ENCODE peak calls at places on chromosomes 16 and 17, in nine cellular contexts. D is stomach, S is gastrocnemius medialis, J is breast epithelium, I is ovary, X is IMR-90, Z is erythroblast, V is esophagus squamous epithelium, A is body of pancreas. B is an unnamed sample.
A peak's percentile ranks its signal among the peaks of the same experiment; 100 is the strongest.

GRCh38 chr17:148757-149156 is 11.4 kb downstream of the SCGB1C2 start:
- DNase-seq in D (no peak), S (no peak), J (peak; percentile 20), I (no peak), X (no peak), Z (no peak), V (no peak), A (peak; percentile 8), B (no peak)

GRCh38 chr17:29032067-29032551 is 10.8 kb upstream of the PIPOX start:
- DNase-seq in D (no peak), S (no peak), J (no peak), I (no peak), X (no peak), Z (no peak), V (no peak), A (no peak), B (no peak)

GRCh38 chr16:24228514-24228913 is 27.6 kb upstream of the CACNG3 start:
- DNase-seq in D (no peak), S (no peak), J (no peak), I (no peak), X (no peak), Z (no peak), V (no peak), A (no peak), B (no peak)

GRCh38 chr16:30896203-30896889 is at the start of gene CTF1:
- DNase-seq in D (peak; percentile 56), S (peak; percentile 48), J (peak; percentile 70), I (peak; percentile 92), X (peak; percentile 89), Z (no peak), V (no peak), A (peak; percentile 56), B (peak; percentile 92)

GRCh38 chr16:30650369-30651123 is at the start of gene PRR14:
- DNase-seq in D (peak; percentile 100), S (peak; percentile 100), J (peak; percentile 100), I (peak; percentile 100), X (peak; percentile 99), Z (peak; percentile 100), V (peak; percentile 95), A (peak; percentile 100), B (peak; percentile 100)

GRCh38 chr17:82323514-82324234 is 6.3 kb upstream of the CD7 start:
- DNase-seq in D (no peak), S (no peak), J (no peak), I (no peak), X (no peak), Z (no peak), V (no peak), A (no peak), B (no peak)

GRCh38 chr17:33140413-33141099 is 148.9 kb downstream of the SPACA3 start:
- DNase-seq in D (no peak), S (no peak), J (no peak), I (no peak), X (no peak), Z (no peak), V (no peak), A (no peak), B (no peak)

GRCh38 chr17:36845916-36846315 is 91.4 kb upstream of the LHX1 start:
- DNase-seq in D (no peak), S (no peak), J (no peak), I (no peak), X (no peak), Z (no peak), V (no peak), A (no peak), B (no peak)

GRCh38 chr17:50765454-50766221 is 1.7 kb downstream of the ANKRD40CL start:
- DNase-seq in D (no peak), S (no peak), J (no peak), I (no peak), X (no peak), Z (no peak), V (no peak), A (no peak), B (no peak)

GRCh38 chr17:15298176-15298575 is 33.0 kb upstream of the PMP22 start:
- DNase-seq in D (no peak), S (no peak), J (no peak), I (no peak), X (peak; percentile 70), Z (no peak), V (no peak), A (no peak), B (no peak)

GRCh38 chr16:51267676-51268075 is 116.6 kb upstream of the SALL1 start:
- DNase-seq in D (no peak), S (no peak), J (no peak), I (no peak), X (no peak), Z (no peak), V (no peak), A (no peak), B (no peak)

GRCh38 chr16:56869513-56870270 is 4.7 kb downstream of the SLC12A3 start:
- DNase-seq in D (no peak), S (no peak), J (no peak), I (no peak), X (no peak), Z (peak; percentile 58), V (no peak), A (no peak), B (no peak)

GRCh38 chr17:38844261-38844757 is 9.2 kb downstream of the RPL23 start:
- DNase-seq in D (peak; percentile 35), S (no peak), J (peak; percentile 65), I (no peak), X (no peak), Z (no peak), V (no peak), A (peak; percentile 61), B (no peak)

GRCh38 chr17:38848939-38849563 is 4.5 kb downstream of the RPL23 start:
- DNase-seq in D (no peak), S (no peak), J (no peak), I (no peak), X (no peak), Z (no peak), V (no peak), A (no peak), B (no peak)

GRCh38 chr17:38850374-38850773 is 3.1 kb downstream of the RPL23 start:
- DNase-seq in D (no peak), S (no peak), J (no peak), I (no peak), X (no peak), Z (no peak), V (no peak), A (no peak), B (no peak)

GRCh38 chr17:38851434-38851833 is 2.1 kb downstream of the RPL23 start:
- DNase-seq in D (no peak), S (no peak), J (no peak), I (no peak), X (no peak), Z (peak; percentile 8), V (no peak), A (no peak), B (no peak)

GRCh38 chr17:38848557-38848891 is 5.0 kb downstream of the RPL23 start:
- DNase-seq in D (no peak), S (no peak), J (no peak), I (no peak), X (no peak), Z (no peak), V (no peak), A (no peak), B (no peak)
- TF ChIP-seq POLR2A in D (no peak), S (no peak), J (no peak), I (no peak), X (peak; percentile 25), Z (peak; percentile 19), V (no peak), A (no peak), B (no peak)

GRCh38 chr17:19278729-19279128 is 41.6 kb downstream of the EPN2 start:
- DNase-seq in D (no peak), S (no peak), J (no peak), I (no peak), X (no peak), Z (no peak), V (no peak), A (no peak), B (no peak)
- TF ChIP-seq POLR2A in D (no peak), S (no peak), J (no peak), I (no peak), X (no peak), Z (no peak), V (no peak), A (no peak), B (no peak)

DNA sequence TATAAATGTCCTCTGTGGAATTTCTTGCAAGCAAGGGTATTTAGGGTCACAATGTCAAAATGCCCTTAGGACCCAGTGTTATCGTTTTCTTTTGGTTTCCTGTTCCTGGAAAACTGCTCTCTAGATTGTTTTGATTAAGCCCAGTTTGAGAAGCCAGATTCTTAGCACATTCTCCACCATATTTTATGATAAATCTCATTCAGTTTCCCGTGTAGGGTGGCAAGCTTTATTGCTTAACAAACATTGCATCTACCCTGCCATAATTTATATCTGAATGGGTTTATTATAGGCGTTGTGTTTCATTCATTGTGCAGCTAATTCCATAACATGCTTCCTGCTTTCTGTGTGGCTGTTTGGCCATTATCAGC is 389.1 kb upstream of the DYNLRB2 start:
- DNase-seq in D (no peak), S (no peak), J (no peak), I (no peak), X (no peak), Z (no peak), V (no peak), A (no peak), B (no peak)
- TF ChIP-seq POLR2A in D (no peak), S (no peak), J (no peak), I (no peak), X (no peak), Z (no peak), V (no peak), A (no peak), B (no peak)

GRCh38 chr17:48113201-48113676 is 5.7 kb downstream of the SNX11 start:
- DNase-seq in D (no peak), S (peak; percentile 5), J (no peak), I (no peak), X (no peak), Z (no peak), V (no peak), A (no peak), B (no peak)

GRCh38 chr17:48106802-48107136 is 797 bp upstream of the SNX11 start:
- DNase-seq in D (no peak), S (no peak), J (no peak), I (no peak), X (no peak), Z (no peak), V (no peak), A (no peak), B (no peak)

GRCh38 chr17:48107137-48108055 is at the start of gene SNX11:
- DNase-seq in D (peak; percentile 93), S (peak; percentile 81), J (peak; percentile 88), I (peak; percentile 92), X (peak; percentile 80), Z (peak; percentile 89), V (peak; percentile 69), A (peak; percentile 91), B (peak; percentile 98)

GRCh38 chr17:48111937-48112241 is 4.3 kb downstream of the SNX11 start:
- DNase-seq in D (no peak), S (no peak), J (no peak), I (no peak), X (no peak), Z (no peak), V (no peak), A (no peak), B (no peak)

DNA sequence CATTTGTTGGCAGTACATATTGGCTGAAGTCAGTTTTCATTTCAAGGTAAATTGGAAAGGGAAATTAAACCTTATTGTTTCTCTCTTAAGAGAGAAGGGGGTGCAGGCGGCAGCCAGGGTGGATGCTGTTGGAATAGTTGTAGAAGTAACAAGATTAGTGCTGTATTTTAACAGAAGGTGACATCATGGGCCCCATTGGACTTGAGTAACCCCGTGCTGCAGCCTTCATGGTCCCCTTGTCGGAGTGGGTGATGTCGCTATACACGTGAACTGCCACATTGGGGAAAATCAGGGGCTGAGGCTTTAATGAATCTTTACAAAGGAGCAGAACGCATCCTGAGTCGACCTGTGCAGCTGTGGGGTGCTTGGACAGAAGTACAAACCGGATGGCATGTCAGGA is 3.2 kb downstream of the SNX11 start:
- DNase-seq in D (no peak), S (no peak), J (no peak), I (no peak), X (no peak), Z (no peak), V (no peak), A (no peak), B (no peak)
- TF ChIP-seq POLR2A in D (no peak), S (no peak), J (no peak), I (no peak), X (no peak), Z (no peak), V (no peak), A (no peak), B (no peak)

B was measured in lower leg skin.